ENCODE peak calls at places on chromosomes 16 and 17, in six cellular contexts. One of them, this sample, is unnamed.

GRCh38 chr17:44152875-44153274 is 11.1 kb downstream of the HROB start:
- DNase-seq in DMS 273 treated with DMSO at 0.1 percent for 48 hours: no peak
- DNase-seq in fibroblast of pulmonary artery: no peak
- DNase-seq in NCI-H345: no peak
- DNase-seq in aorta: no peak
- DNase-seq in ELR: no peak
- DNase-seq in this sample: no peak

GRCh38 chr16:88769617-88770458 is 15.2 kb downstream of the PIEZO1 start:
- DNase-seq in aorta: no peak
- DNase-seq in DMS 273 treated with DMSO at 0.1 percent for 48 hours: no peak
- DNase-seq in fibroblast of pulmonary artery: no peak
- DNase-seq in NCI-H345: peak; percentile 38
- DNase-seq in ELR: peak; percentile 44
- DNase-seq in this sample: no peak

GRCh38 chr16:79767597-79768280 is 167.2 kb upstream of the MAF start:
- DNase-seq in DMS 273 treated with DMSO at 0.1 percent for 48 hours: no peak
- DNase-seq in fibroblast of pulmonary artery: peak; percentile 13
- DNase-seq in aorta: no peak
- DNase-seq in NCI-H345: no peak
- DNase-seq in ELR: no peak
- DNase-seq in this sample: no peak

GRCh38 chr17:49371178-49371834 is 9.3 kb upstream of the ZNF652 start:
- DNase-seq in fibroblast of pulmonary artery: no peak
- DNase-seq in NCI-H345: no peak
- DNase-seq in ELR: no peak
- DNase-seq in aorta: no peak
- DNase-seq in DMS 273 treated with DMSO at 0.1 percent for 48 hours: no peak
- DNase-seq in this sample: no peak

GRCh38 chr17:42315402-42316156 is 27.3 kb downstream of the STAT5A start:
- DNase-seq in ELR: no peak
- DNase-seq in fibroblast of pulmonary artery: no peak
- DNase-seq in NCI-H345: no peak
- DNase-seq in DMS 273 treated with DMSO at 0.1 percent for 48 hours: no peak
- DNase-seq in aorta: no peak
- DNase-seq in this sample: no peak

GRCh38 chr16:64997121-64997520 is 124.7 kb downstream of the CDH11 start:
- DNase-seq in ELR: no peak
- DNase-seq in NCI-H345: no peak
- DNase-seq in aorta: no peak
- DNase-seq in DMS 273 treated with DMSO at 0.1 percent for 48 hours: no peak
- DNase-seq in fibroblast of pulmonary artery: no peak
- DNase-seq in this sample: no peak

GRCh38 chr17:42287305-42288077 is 807 bp upstream of the STAT5A start:
- DNase-seq in ELR: no peak
- DNase-seq in fibroblast of pulmonary artery: no peak
- DNase-seq in DMS 273 treated with DMSO at 0.1 percent for 48 hours: no peak
- DNase-seq in aorta: peak; percentile 88
- DNase-seq in NCI-H345: no peak
- DNase-seq in this sample: peak; percentile 85

GRCh38 chr16:1979271-1980025 is 1.8 kb downstream of the NOXO1 start:
- DNase-seq in aorta: no peak
- DNase-seq in fibroblast of pulmonary artery: no peak
- DNase-seq in DMS 273 treated with DMSO at 0.1 percent for 48 hours: no peak
- DNase-seq in NCI-H345: no peak
- DNase-seq in ELR: no peak
- DNase-seq in this sample: no peak

GRCh38 chr17:82370471-82371332 is 863 bp upstream of the UTS2R start:
- DNase-seq in fibroblast of pulmonary artery: no peak
- DNase-seq in DMS 273 treated with DMSO at 0.1 percent for 48 hours: no peak
- DNase-seq in aorta: no peak
- DNase-seq in ELR: peak; percentile 26
- DNase-seq in NCI-H345: no peak
- DNase-seq in this sample: peak; percentile 72

GRCh38 chr17:12637015-12637414 is 28.7 kb upstream of the MYOCD start:
- DNase-seq in aorta: no peak
- DNase-seq in fibroblast of pulmonary artery: peak; percentile 89
- DNase-seq in DMS 273 treated with DMSO at 0.1 percent for 48 hours: peak; percentile 1
- DNase-seq in ELR: peak; percentile 87
- DNase-seq in NCI-H345: no peak
- DNase-seq in this sample: no peak

GRCh38 chr17:62188713-62189112 is 123.6 kb upstream of the MED13 start:
- DNase-seq in aorta: no peak
- DNase-seq in fibroblast of pulmonary artery: peak; percentile 11
- DNase-seq in ELR: no peak
- DNase-seq in DMS 273 treated with DMSO at 0.1 percent for 48 hours: no peak
- DNase-seq in NCI-H345: no peak
- DNase-seq in this sample: peak; percentile 40

GRCh38 chr17:50346313-50347086 is 574 bp downstream of the XYLT2 start:
- DNase-seq in aorta: peak; percentile 82
- DNase-seq in fibroblast of pulmonary artery: no peak
- DNase-seq in NCI-H345: peak; percentile 20
- DNase-seq in DMS 273 treated with DMSO at 0.1 percent for 48 hours: no peak
- DNase-seq in ELR: peak; percentile 57
- DNase-seq in this sample: peak; percentile 83

GRCh38 chr16:51290886-51291285 is 139.8 kb upstream of the SALL1 start:
- DNase-seq in fibroblast of pulmonary artery: no peak
- DNase-seq in aorta: no peak
- DNase-seq in NCI-H345: no peak
- DNase-seq in ELR: no peak
- DNase-seq in DMS 273 treated with DMSO at 0.1 percent for 48 hours: no peak
- DNase-seq in this sample: no peak

GRCh38 chr17:50847566-50847965 is 12.2 kb downstream of the WFIKKN2 start:
- DNase-seq in aorta: no peak
- DNase-seq in NCI-H345: no peak
- DNase-seq in fibroblast of pulmonary artery: no peak
- DNase-seq in ELR: no peak
- DNase-seq in DMS 273 treated with DMSO at 0.1 percent for 48 hours: no peak
- DNase-seq in this sample: no peak

GRCh38 chr16:8596581-8596980 is 6.3 kb upstream of the TMEM114 start:
- DNase-seq in DMS 273 treated with DMSO at 0.1 percent for 48 hours: no peak
- DNase-seq in ELR: no peak
- DNase-seq in aorta: no peak
- DNase-seq in NCI-H345: no peak
- DNase-seq in fibroblast of pulmonary artery: no peak
- DNase-seq in this sample: no peak